ENCODE peak calls at places on chromosome 11, in five cellular contexts. One of them, this sample, is unnamed.

GRCh38 chr11:58805065-58805464 is 39.4 kb downstream of the GLYATL2 start:
- DNase-seq in GM18507: no peak
- DNase-seq in NCI-H1436: no peak
- DNase-seq in HEK293T: no peak
- DNase-seq in aorta: no peak
- DNase-seq in this sample: no peak

GRCh38 chr11:19091366-19091765 is 25.6 kb upstream of the ZDHHC13 start:
- DNase-seq in HEK293T: no peak
- DNase-seq in NCI-H1436: no peak
- DNase-seq in GM18507: no peak
- DNase-seq in aorta: no peak
- DNase-seq in this sample: no peak

GRCh38 chr11:592501-592900 is 16.2 kb downstream of the PHRF1 start:
- DNase-seq in aorta: no peak
- DNase-seq in NCI-H1436: no peak
- DNase-seq in HEK293T: no peak
- DNase-seq in GM18507: no peak
- DNase-seq in this sample: no peak

GRCh38 chr11:117842131-117842941 is 17.8 kb upstream of the FXYD2 start:
- DNase-seq in HEK293T: no peak
- DNase-seq in NCI-H1436: no peak
- DNase-seq in GM18507: no peak
- DNase-seq in aorta: no peak
- DNase-seq in this sample: no peak

GRCh38 chr11:45809456-45810395 is 4.8 kb downstream of the SLC35C1 start:
- DNase-seq in GM18507: no peak
- DNase-seq in aorta: no peak
- DNase-seq in HEK293T: no peak
- DNase-seq in NCI-H1436: no peak
- DNase-seq in this sample: no peak

GRCh38 chr11:67502328-67502979 is 2.7 kb downstream of the PITPNM1 start:
- DNase-seq in HEK293T: no peak
- DNase-seq in NCI-H1436: no peak
- DNase-seq in GM18507: no peak
- DNase-seq in aorta: peak
- DNase-seq in this sample: no peak

GRCh38 chr11:72842126-72842525 is 27.9 kb downstream of the ATG16L2 start:
- DNase-seq in HEK293T: no peak
- DNase-seq in NCI-H1436: no peak
- DNase-seq in aorta: no peak
- DNase-seq in GM18507: no peak
- DNase-seq in this sample: no peak

GRCh38 chr11:64745219-64745522 is 1.2 kb upstream of the RASGRP2 start:
- DNase-seq in aorta: peak
- DNase-seq in NCI-H1436: no peak
- DNase-seq in HEK293T: no peak
- DNase-seq in GM18507: peak
- DNase-seq in this sample: no peak

GRCh38 chr11:79174045-79175008 is 266.5 kb downstream of the TENM4 start:
- DNase-seq in HEK293T: no peak
- DNase-seq in GM18507: no peak
- DNase-seq in NCI-H1436: no peak
- DNase-seq in aorta: no peak
- DNase-seq in this sample: peak

GRCh38 chr11:34379081-34379480 is 21.3 kb upstream of the ABTB2 start:
- DNase-seq in aorta: no peak
- DNase-seq in GM18507: no peak
- DNase-seq in HEK293T: no peak
- DNase-seq in NCI-H1436: no peak
- DNase-seq in this sample: no peak

GRCh38 chr11:44977493-44977984 is 26.9 kb upstream of the TP53I11 start:
- DNase-seq in HEK293T: peak
- DNase-seq in GM18507: no peak
- DNase-seq in NCI-H1436: no peak
- DNase-seq in aorta: no peak
- DNase-seq in this sample: peak

GRCh38 chr11:123301696-123302400 is 106.8 kb upstream of the CLMP start:
- DNase-seq in NCI-H1436: peak
- DNase-seq in HEK293T: peak
- DNase-seq in GM18507: peak
- DNase-seq in aorta: peak
- DNase-seq in this sample: peak

GRCh38 chr11:77075425-77075905 is 8.7 kb downstream of the CAPN5 start:
- DNase-seq in GM18507: no peak
- DNase-seq in NCI-H1436: no peak
- DNase-seq in aorta: no peak
- DNase-seq in HEK293T: no peak
- DNase-seq in this sample: no peak